ENCODE peak calls at places on chromosomes 13 and 19, in four cellular contexts. T is neuronal stem cell, Y is IMR-90, P is H1. K is an unnamed sample.

GRCh38 chr19:17969096-17969792 is 2.3 kb downstream of the KCNN1 start:
- DNase-seq in T (no peak), Y (no peak), P (no peak), K (no peak)

GRCh38 chr19:2294377-2295335 is 12.7 kb upstream of the PEAK3 start:
- DNase-seq in T (no peak), P (no peak), Y (peak), K (no peak)

GRCh38 chr13:90416938-90417337 is 930.5 kb upstream of the MIR17HG start:
- DNase-seq in P (no peak), T (no peak), Y (no peak), K (no peak)

GRCh38 chr19:38686530-38686888 is 39.1 kb downstream of the ACTN4 start:
- DNase-seq in Y (no peak), T (no peak), P (no peak), K (no peak)

GRCh38 chr19:7488736-7489353 is at the start of gene PEX11G:
- DNase-seq in Y (peak), T (peak), P (peak), K (peak)

GRCh38 chr13:51518847-51519246 is 65.4 kb upstream of the WDFY2 start:
- DNase-seq in T (no peak), P (no peak), Y (peak), K (peak)

GRCh38 chr19:48635263-48635965 is 1.8 kb downstream of the DBP start:
- DNase-seq in T (peak), P (peak), Y (no peak), K (peak)

GRCh38 chr13:36456577-36456976 is 24.3 kb downstream of the CCNA1 start:
- DNase-seq in P (no peak), Y (no peak), T (no peak), K (no peak)

GRCh38 chr13:27620377-27621115 is at the start of gene LNX2:
- DNase-seq in Y (peak), T (peak), P (peak), K (peak)

GRCh38 chr19:10557603-10558197 is 8.1 kb downstream of the KRI1 start:
- DNase-seq in T (no peak), Y (no peak), P (no peak), K (no peak)
- H2AFZ ChIP-seq in T (no peak), Y (no peak), P (no peak), K (no peak)

GRCh38 chr13:103952183-103952582 is 886.0 kb upstream of the SLC10A2 start:
- DNase-seq in P (no peak), T (no peak), Y (no peak), K (no peak)
- H2BK120ac ChIP-seq in P (no peak), T (no peak), Y (no peak), K (no peak)

DNA sequence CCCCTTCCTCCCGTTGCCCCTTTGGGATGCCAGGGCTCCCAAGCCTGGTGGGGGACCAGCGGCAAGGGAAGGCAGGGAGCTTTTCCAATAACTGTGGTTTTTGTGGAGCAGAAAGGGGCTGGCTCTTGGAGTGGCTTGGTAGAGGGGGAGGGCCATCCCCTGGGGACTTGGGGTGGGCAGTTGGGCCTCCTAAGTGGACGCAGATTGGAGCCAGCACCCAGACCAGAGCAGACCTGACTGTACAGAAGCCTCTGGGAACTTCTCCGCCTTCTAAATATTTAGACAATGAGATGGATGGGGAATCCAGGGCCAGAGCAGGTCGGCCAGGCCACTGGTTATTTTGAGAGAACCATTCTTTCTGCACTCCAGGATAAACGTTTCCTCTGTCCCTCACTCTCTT is 4.2 kb downstream of the PTGIR start:
- DNase-seq in T (no peak), Y (peak), P (no peak), K (no peak)
- H2AFZ ChIP-seq in T (peak), Y (peak), P (peak), K (no peak)

GRCh38 chr13:71396149-71396548 is 470.9 kb downstream of the DACH1 start:
- DNase-seq in Y (no peak), P (no peak), T (no peak), K (no peak)

DNA sequence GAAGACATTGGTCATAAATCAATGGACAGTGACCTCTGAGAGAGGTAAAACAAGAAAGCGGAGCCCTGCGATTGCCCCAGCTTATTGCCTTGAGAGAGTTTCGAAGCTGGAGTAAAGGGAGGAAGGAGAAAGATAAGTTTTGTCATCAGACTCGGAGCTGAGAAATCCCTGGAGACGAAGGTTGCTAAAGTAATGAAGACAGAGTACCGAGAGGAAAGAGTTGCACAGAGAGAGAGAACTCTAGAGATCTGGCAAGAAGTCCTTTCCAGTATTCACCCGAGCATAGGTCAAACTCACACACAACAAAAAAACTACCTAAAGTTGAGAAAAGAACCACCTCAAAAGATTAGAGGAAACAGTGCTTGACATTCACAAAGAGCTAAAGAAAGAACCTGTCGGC is 472.0 kb downstream of the DACH1 start:
- DNase-seq in P (no peak), T (no peak), Y (no peak), K (no peak)
- H2BK120ac ChIP-seq in P (no peak), T (no peak), Y (no peak), K (no peak)

GRCh38 chr13:61111529-61111928 is 304.1 kb downstream of the PCDH20 start:
- DNase-seq in Y (no peak), T (no peak), P (no peak), K (no peak)

GRCh38 chr13:61110804-61111203 is 304.8 kb downstream of the PCDH20 start:
- DNase-seq in P (no peak), T (no peak), Y (no peak), K (no peak)

GRCh38 chr13:61109741-61110140 is 305.9 kb downstream of the PCDH20 start:
- DNase-seq in P (no peak), Y (no peak), T (no peak), K (no peak)

GRCh38 chr13:61113140-61113658 is 302.4 kb downstream of the PCDH20 start:
- DNase-seq in P (no peak), T (no peak), Y (no peak), K (no peak)

GRCh38 chr13:61107989-61108388 is 307.7 kb downstream of the PCDH20 start:
- DNase-seq in P (no peak), Y (no peak), T (no peak), K (no peak)
- H2AFZ ChIP-seq in P (no peak), Y (no peak), T (no peak), K (no peak)

GRCh38 chr19:35786299-35787160 is 11.2 kb downstream of the ARHGAP33 start:
- DNase-seq in Y (no peak), P (no peak), T (no peak), K (no peak)

GRCh38 chr19:35784401-35785086 is 9.2 kb downstream of the ARHGAP33 start:
- DNase-seq in Y (no peak), T (no peak), P (peak), K (no peak)

GRCh38 chr19:35783469-35784400 is 8.4 kb downstream of the ARHGAP33 start:
- DNase-seq in Y (no peak), T (no peak), P (no peak), K (no peak)

GRCh38 chr19:35787227-35787799 is 11.9 kb downstream of the ARHGAP33 start:
- DNase-seq in P (no peak), Y (no peak), T (no peak), K (no peak)

GRCh38 chr19:35785087-35785627 is 9.8 kb downstream of the ARHGAP33 start:
- DNase-seq in T (no peak), P (peak), Y (no peak), K (no peak)
- H2BK120ac ChIP-seq in T (no peak), P (no peak), Y (no peak), K (no peak)

GRCh38 chr13:113982296-113982661 is 8.4 kb upstream of the C13orf46 start:
- DNase-seq in P (peak), T (no peak), Y (no peak), K (no peak)
- H2AFZ ChIP-seq in P (no peak), T (no peak), Y (peak), K (no peak)

GRCh38 chr13:110436786-110437370 is 124.6 kb downstream of the RAB20 start:
- DNase-seq in T (no peak), P (no peak), Y (no peak), K (no peak)
- H2BK120ac ChIP-seq in T (no peak), P (no peak), Y (no peak), K (no peak)

DNA sequence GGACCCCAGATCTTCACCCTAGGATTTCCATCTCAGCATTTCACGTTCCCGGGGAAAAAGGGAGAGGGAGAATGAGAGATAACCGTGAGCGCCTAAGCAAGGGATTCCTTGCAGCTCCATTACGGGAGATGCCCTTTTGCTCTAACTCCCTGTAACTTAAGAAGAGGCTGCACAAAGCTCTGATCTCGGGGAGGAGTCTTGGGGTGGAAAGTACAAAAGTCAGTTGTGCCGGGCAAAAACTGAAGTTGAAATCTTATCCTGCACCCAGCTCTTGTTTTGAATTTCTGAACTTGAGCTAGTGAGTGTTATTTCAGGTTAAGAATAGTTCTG is 256.4 kb upstream of the SOX21 start:
- DNase-seq in Y (no peak), T (peak), P (no peak), K (no peak)
- H2AFZ ChIP-seq in Y (peak), T (peak), P (peak), K (no peak)

GRCh38 chr13:55820817-55821216 is 1319.9 kb upstream of the PRR20A start:
- DNase-seq in T (no peak), Y (no peak), P (no peak), K (no peak)

GRCh38 chr13:55816976-55817601 is 1323.6 kb upstream of the PRR20A start:
- DNase-seq in P (no peak), T (no peak), Y (no peak), K (no peak)

GRCh38 chr13:55815458-55816033 is 1325.2 kb upstream of the PRR20A start:
- DNase-seq in Y (no peak), P (no peak), T (no peak), K (peak)
- H2BK120ac ChIP-seq in Y (no peak), P (no peak), T (no peak), K (no peak)